ENCODE peak calls at places on chromosomes 12 and 14, in eight cellular contexts. S is GM23338, R is HCT116, P is endothelial cell of umbilical vein, H is K562, O is GM12878, T is HepG2, E is H1. Y is an unnamed sample. For H3K36me3, the result is how much of the 10 kb centered on the place peaks cover.

GRCh38 chr12:75720807-75721206 is 209.4 kb upstream of the KRR1 start:
- DNase-seq in O (no peak), S (peak), E (no peak), R (no peak), T (no peak), H (no peak), P (no peak), Y (no peak)

GRCh38 chr14:32897724-32898064 is 41.0 kb upstream of the NPAS3 start:
- DNase-seq in P (no peak), O (no peak), S (no peak), E (no peak), R (no peak), H (no peak), T (no peak), Y (no peak)

GRCh38 chr12:80175307-80175930 is 76.1 kb downstream of the OTOGL start:
- DNase-seq in E (no peak), O (no peak), H (no peak), R (no peak), S (no peak), P (no peak), T (no peak), Y (no peak)

GRCh38 chr12:76026643-76027063 is 4.9 kb downstream of the PHLDA1 start:
- DNase-seq in P (peak), T (peak), E (no peak), R (no peak), O (no peak), H (no peak), S (no peak), Y (no peak)

GRCh38 chr12:7970475-7971252 is 34.7 kb upstream of the SLC2A3 start:
- DNase-seq in S (peak), P (peak), O (peak), E (peak), T (no peak), H (peak), R (peak), Y (peak)

GRCh38 chr14:70663707-70664179 is 22.0 kb downstream of the TTC9 start:
- DNase-seq in P (no peak), R (no peak), H (peak), O (peak), S (no peak), E (no peak), T (no peak), Y (no peak)

GRCh38 chr12:124713436-124714082 is 146.1 kb upstream of the NCOR2 start:
- DNase-seq in S (no peak), H (no peak), P (peak), R (no peak), T (no peak), E (no peak), O (peak), Y (no peak)

GRCh38 chr12:49979061-49979586 is 6.4 kb downstream of the AQP6 start:
- DNase-seq in T (no peak), E (no peak), P (no peak), H (no peak), S (no peak), R (no peak), O (no peak), Y (no peak)

GRCh38 chr14:105138021-105138541 is 30.5 kb downstream of the JAG2 start:
- DNase-seq in S (no peak), E (no peak), H (no peak), O (no peak), T (no peak), P (no peak), R (no peak), Y (no peak)

GRCh38 chr14:22210906-22211305 is 378.1 kb downstream of the DAD1 start:
- DNase-seq in O (no peak), H (no peak), T (no peak), P (no peak), S (no peak), R (no peak), E (no peak), Y (no peak)

GRCh38 chr12:67727652-67728295 is 79.2 kb downstream of the DYRK2 start:
- DNase-seq in T (no peak), P (no peak), H (no peak), E (no peak), R (no peak), S (no peak), O (no peak), Y (peak)

GRCh38 chr14:99884834-99885648 is 91.8 kb downstream of the EML1 start:
- DNase-seq in R (peak), O (peak), H (peak), T (peak), P (peak), S (peak), E (no peak), Y (no peak)

GRCh38 chr12:130971871-130972588 is 18.3 kb downstream of the ADGRD1 start:
- DNase-seq in R (no peak), P (no peak), H (no peak), O (no peak), S (no peak), E (no peak), T (peak), Y (no peak)

GRCh38 chr12:102023343-102023930 is 38.4 kb downstream of the WASHC3 start:
- DNase-seq in E (no peak), O (no peak), T (no peak), R (no peak), H (no peak), S (no peak), P (no peak), Y (no peak)

GRCh38 chr14:75831971-75832370 is 149.8 kb downstream of the TGFB3 start:
- DNase-seq in E (no peak), P (no peak), O (no peak), H (peak), R (no peak), T (no peak), S (no peak), Y (no peak)

GRCh38 chr12:62605972-62606371 is 139.3 kb downstream of the MON2 start:
- DNase-seq in O (no peak), S (no peak), T (no peak), R (no peak), H (no peak), P (no peak), E (no peak), Y (no peak)

GRCh38 chr12:52371716-52372115 is 4.4 kb upstream of the KRT85 start:
- DNase-seq in H (no peak), T (no peak), S (no peak), O (no peak), E (no peak), R (no peak), P (no peak), Y (no peak)

GRCh38 chr12:112916270-112916669 is 9.5 kb downstream of the OAS1 start:
- DNase-seq in E (no peak), T (no peak), P (peak), O (no peak), H (no peak), R (no peak), S (no peak), Y (no peak)

GRCh38 chr14:29865299-29865698 is 62.3 kb downstream of the PRKD1 start:
- DNase-seq in S (no peak), R (no peak), P (no peak), E (no peak), H (no peak), T (no peak), O (no peak), Y (no peak)

GRCh38 chr12:102406033-102406584 is 74.3 kb downstream of the IGF1 start:
- DNase-seq in T (no peak), H (no peak), R (no peak), S (no peak), E (no peak), P (peak), O (peak), Y (no peak)

GRCh38 chr12:53955036-53955775 is 503 bp downstream of the HOXC12 start:
- DNase-seq in T (no peak), P (no peak), H (no peak), E (no peak), R (no peak), S (peak), O (no peak), Y (no peak)

GRCh38 chr14:50344116-50344775 is 32.1 kb downstream of the DMAC2L start:
- DNase-seq in E (no peak), O (peak), R (no peak), P (no peak), S (no peak), H (no peak), T (no peak), Y (no peak)

GRCh38 chr12:26803552-26803951 is 29.4 kb downstream of the ITPR2 start:
- DNase-seq in P (peak), E (no peak), S (no peak), T (no peak), H (no peak), R (no peak), O (no peak), Y (no peak)

GRCh38 chr12:123336530-123336929 is 28.1 kb downstream of the SBNO1 start:
- DNase-seq in O (no peak), P (no peak), S (no peak), H (no peak), R (no peak), T (no peak), E (no peak), Y (no peak)
- H3K36me3 ChIP-seq in O (under half), P (under half), S (half or more), H (half or more), R (under half), T (under half), E (under half), Y (half or more)

GRCh38 chr14:93787465-93788306 is 599 bp downstream of the PRIMA1 start:
- DNase-seq in O (no peak), P (no peak), H (no peak), T (no peak), E (no peak), R (no peak), S (peak), Y (no peak)
- TF ChIP-seq EZH2 in O (no peak), P (no peak), H (no peak), T (no peak), E (peak), R (no peak), S (peak), Y (no peak)

GRCh38 chr12:56007148-56007891 is 10.2 kb downstream of the SUOX start:
- DNase-seq in H (peak), T (peak), P (peak), S (peak), E (peak), O (peak), R (peak), Y (peak)
- TF ChIP-seq POLR2AphosphoS5 in H (no peak), T (peak), P (no peak), S (peak), E (peak), O (no peak), R (peak), Y (no peak)

GRCh38 chr12:114344264-114344663 is 61.7 kb downstream of the TBX5 start:
- DNase-seq in O (no peak), H (no peak), R (no peak), P (no peak), S (no peak), E (no peak), T (no peak), Y (no peak)
- H3K36me3 ChIP-seq in O (under half), H (under half), R (under half), P (under half), S (under half), E (under half), T (under half), Y (under half)

DNA sequence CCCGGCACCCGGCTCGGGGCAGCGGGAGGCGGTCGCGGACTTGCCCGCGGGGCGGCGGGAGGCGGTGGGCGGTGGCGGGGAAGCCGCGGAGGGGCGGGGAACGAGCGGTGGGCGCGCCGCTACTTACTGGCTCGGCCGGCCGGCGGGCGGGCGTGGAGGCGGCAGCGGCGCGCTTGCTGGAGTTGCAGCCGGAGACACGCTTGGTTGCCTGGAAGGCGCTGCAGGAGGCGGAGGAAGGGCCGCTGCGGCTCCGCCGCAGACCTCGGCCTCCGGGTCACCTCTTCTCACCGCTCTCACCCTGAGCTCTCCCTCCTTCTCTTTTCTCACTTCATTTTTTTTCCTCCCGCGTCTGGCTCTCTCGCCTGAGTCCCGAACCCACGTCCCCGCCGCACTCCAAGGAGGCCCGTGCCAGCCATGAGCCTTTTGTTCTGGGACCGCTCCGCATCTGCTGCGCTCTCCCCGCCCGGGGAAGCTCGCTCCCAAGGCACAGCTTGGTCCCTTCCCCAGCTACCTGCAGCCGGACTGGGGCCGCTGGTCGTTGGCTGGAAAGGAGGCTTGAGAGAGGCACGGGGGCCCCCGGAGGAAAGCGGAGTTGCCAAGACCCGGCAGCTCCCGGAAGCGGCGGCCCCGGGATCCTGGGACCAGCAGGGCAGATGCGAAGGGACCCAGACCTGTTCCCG is 591 bp upstream of the KCNK10 start:
- DNase-seq in E (no peak), P (no peak), R (no peak), S (peak), O (no peak), H (no peak), T (no peak), Y (no peak)
- TF ChIP-seq EZH2 in E (no peak), P (no peak), R (no peak), S (peak), O (no peak), H (no peak), T (peak), Y (peak)

DNA sequence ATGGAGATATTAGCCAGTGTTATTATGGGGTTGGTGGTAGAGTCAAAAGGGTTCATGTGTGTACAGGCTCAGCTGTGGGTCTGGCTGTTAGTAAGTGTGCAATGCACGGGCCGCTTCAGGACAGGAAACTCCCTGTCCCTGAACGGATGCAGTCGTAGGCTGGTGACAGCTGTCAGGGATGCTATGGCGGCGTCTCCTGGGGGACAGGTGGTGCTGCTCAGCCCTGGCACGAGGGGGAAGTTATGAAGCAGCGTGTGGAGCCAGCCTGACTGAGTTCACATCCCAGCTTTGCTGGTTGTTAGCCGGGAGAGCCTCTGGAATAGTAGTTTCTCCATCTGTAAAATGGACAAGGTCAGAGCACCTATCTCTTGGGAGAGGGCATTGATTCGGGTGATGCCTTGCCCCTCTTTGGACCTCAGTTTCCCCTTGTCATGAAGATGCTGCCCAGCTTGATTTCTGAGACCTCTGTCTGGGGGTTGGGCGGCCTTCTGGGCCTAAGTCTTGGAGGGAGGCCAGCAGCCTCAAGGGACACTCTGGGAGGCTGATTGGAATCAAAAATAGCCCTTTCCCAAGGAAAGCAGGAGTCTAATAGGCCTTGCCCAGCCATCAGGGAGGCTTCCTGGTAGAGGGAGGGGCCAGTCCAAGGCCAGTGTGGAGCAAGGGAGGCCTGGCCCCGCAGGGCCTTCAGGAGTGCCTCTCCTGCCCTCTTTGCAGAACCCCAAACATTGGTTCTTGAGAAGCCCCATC is 7.1 kb downstream of the ASB2 start:
- DNase-seq in H (no peak), T (no peak), R (no peak), P (no peak), O (no peak), E (no peak), S (no peak), Y (no peak)
- TF ChIP-seq POLR2AphosphoS5 in H (no peak), T (no peak), R (no peak), P (no peak), O (no peak), E (no peak), S (no peak), Y (no peak)

Y was measured in SK-N-MC.